ENCODE peak calls at places on chromosomes 5 and 9, in nine cellular contexts. One of them, this sample, is unnamed.

GRCh38 chr5:146890733-146891440 is 12.3 kb upstream of the PPP2R2B start:
- DNase-seq in stomach: no peak
- DNase-seq in endothelial cell of umbilical vein: no peak
- DNase-seq in GM12891: no peak
- DNase-seq in breast epithelium: no peak
- DNase-seq in HepG2: no peak
- DNase-seq in sigmoid colon: no peak
- DNase-seq in HCT116: no peak
- DNase-seq in spleen: no peak
- DNase-seq in this sample: no peak

GRCh38 chr5:164358531-164359259 is 853.3 kb downstream of the MAT2B start:
- DNase-seq in stomach: no peak
- DNase-seq in endothelial cell of umbilical vein: no peak
- DNase-seq in GM12891: no peak
- DNase-seq in breast epithelium: no peak
- DNase-seq in HepG2: no peak
- DNase-seq in sigmoid colon: no peak
- DNase-seq in HCT116: no peak
- DNase-seq in spleen: no peak
- DNase-seq in this sample: no peak

GRCh38 chr9:6525326-6526040 is 112.5 kb downstream of the UHRF2 start:
- DNase-seq in stomach: no peak
- DNase-seq in endothelial cell of umbilical vein: no peak
- DNase-seq in GM12891: no peak
- DNase-seq in breast epithelium: no peak
- DNase-seq in HepG2: no peak
- DNase-seq in sigmoid colon: no peak
- DNase-seq in HCT116: no peak
- DNase-seq in spleen: no peak
- DNase-seq in this sample: no peak

GRCh38 chr5:173458819-173459218 is 130.6 kb upstream of the STC2 start:
- DNase-seq in stomach: no peak
- DNase-seq in endothelial cell of umbilical vein: no peak
- DNase-seq in GM12891: no peak
- DNase-seq in breast epithelium: no peak
- DNase-seq in HepG2: no peak
- DNase-seq in sigmoid colon: no peak
- DNase-seq in HCT116: no peak
- DNase-seq in spleen: no peak
- DNase-seq in this sample: no peak

GRCh38 chr9:133876144-133876543 is 116.0 kb downstream of the VAV2 start:
- DNase-seq in stomach: no peak
- DNase-seq in endothelial cell of umbilical vein: no peak
- DNase-seq in GM12891: no peak
- DNase-seq in breast epithelium: no peak
- DNase-seq in HepG2: no peak
- DNase-seq in sigmoid colon: no peak
- DNase-seq in HCT116: no peak
- DNase-seq in spleen: no peak
- DNase-seq in this sample: no peak

GRCh38 chr5:59123595-59124561 is 541.0 kb downstream of the RAB3C start:
- DNase-seq in stomach: no peak
- DNase-seq in endothelial cell of umbilical vein: no peak
- DNase-seq in GM12891: no peak
- DNase-seq in breast epithelium: no peak
- DNase-seq in HepG2: no peak
- DNase-seq in sigmoid colon: peak
- DNase-seq in HCT116: no peak
- DNase-seq in spleen: no peak
- DNase-seq in this sample: no peak

GRCh38 chr5:139908749-139909148 is 113.1 kb downstream of the PSD2 start:
- DNase-seq in stomach: peak
- DNase-seq in endothelial cell of umbilical vein: no peak
- DNase-seq in GM12891: no peak
- DNase-seq in breast epithelium: peak
- DNase-seq in HepG2: no peak
- DNase-seq in sigmoid colon: peak
- DNase-seq in HCT116: no peak
- DNase-seq in spleen: peak
- DNase-seq in this sample: no peak

GRCh38 chr9:129801504-129801903 is 1.5 kb upstream of the TOR1B start:
- DNase-seq in stomach: no peak
- DNase-seq in endothelial cell of umbilical vein: no peak
- DNase-seq in GM12891: no peak
- DNase-seq in breast epithelium: no peak
- DNase-seq in HepG2: no peak
- DNase-seq in sigmoid colon: no peak
- DNase-seq in HCT116: no peak
- DNase-seq in spleen: no peak
- DNase-seq in this sample: no peak

GRCh38 chr9:16192403-16193017 is 639.7 kb downstream of the CCDC171 start:
- DNase-seq in stomach: no peak
- DNase-seq in endothelial cell of umbilical vein: no peak
- DNase-seq in GM12891: no peak
- DNase-seq in breast epithelium: no peak
- DNase-seq in HepG2: no peak
- DNase-seq in sigmoid colon: no peak
- DNase-seq in HCT116: no peak
- DNase-seq in spleen: no peak
- DNase-seq in this sample: no peak

GRCh38 chr9:87081523-87081922 is 134.2 kb upstream of the GAS1 start:
- DNase-seq in stomach: no peak
- DNase-seq in endothelial cell of umbilical vein: no peak
- DNase-seq in GM12891: no peak
- DNase-seq in breast epithelium: no peak
- DNase-seq in HepG2: no peak
- DNase-seq in sigmoid colon: no peak
- DNase-seq in HCT116: no peak
- DNase-seq in spleen: no peak
- DNase-seq in this sample: no peak

GRCh38 chr9:137431416-137431931 is 8.3 kb downstream of the NOXA1 start:
- DNase-seq in stomach: no peak
- DNase-seq in endothelial cell of umbilical vein: no peak
- DNase-seq in GM12891: no peak
- DNase-seq in breast epithelium: no peak
- DNase-seq in HepG2: no peak
- DNase-seq in sigmoid colon: no peak
- DNase-seq in HCT116: no peak
- DNase-seq in spleen: peak
- DNase-seq in this sample: no peak

GRCh38 chr9:137428841-137429545 is 5.8 kb downstream of the NOXA1 start:
- DNase-seq in stomach: peak
- DNase-seq in endothelial cell of umbilical vein: no peak
- DNase-seq in GM12891: no peak
- DNase-seq in breast epithelium: no peak
- DNase-seq in HepG2: no peak
- DNase-seq in sigmoid colon: no peak
- DNase-seq in HCT116: no peak
- DNase-seq in spleen: peak
- DNase-seq in this sample: no peak

GRCh38 chr9:137429546-137429890 is 6.3 kb downstream of the NOXA1 start:
- DNase-seq in stomach: no peak
- DNase-seq in endothelial cell of umbilical vein: no peak
- DNase-seq in GM12891: no peak
- DNase-seq in breast epithelium: no peak
- DNase-seq in HepG2: no peak
- DNase-seq in sigmoid colon: no peak
- DNase-seq in HCT116: no peak
- DNase-seq in spleen: no peak
- DNase-seq in this sample: no peak

GRCh38 chr9:137430723-137431415 is 7.7 kb downstream of the NOXA1 start:
- DNase-seq in stomach: no peak
- DNase-seq in endothelial cell of umbilical vein: no peak
- DNase-seq in GM12891: no peak
- DNase-seq in breast epithelium: no peak
- DNase-seq in HepG2: no peak
- DNase-seq in sigmoid colon: no peak
- DNase-seq in HCT116: no peak
- DNase-seq in spleen: peak
- DNase-seq in this sample: peak

DNA sequence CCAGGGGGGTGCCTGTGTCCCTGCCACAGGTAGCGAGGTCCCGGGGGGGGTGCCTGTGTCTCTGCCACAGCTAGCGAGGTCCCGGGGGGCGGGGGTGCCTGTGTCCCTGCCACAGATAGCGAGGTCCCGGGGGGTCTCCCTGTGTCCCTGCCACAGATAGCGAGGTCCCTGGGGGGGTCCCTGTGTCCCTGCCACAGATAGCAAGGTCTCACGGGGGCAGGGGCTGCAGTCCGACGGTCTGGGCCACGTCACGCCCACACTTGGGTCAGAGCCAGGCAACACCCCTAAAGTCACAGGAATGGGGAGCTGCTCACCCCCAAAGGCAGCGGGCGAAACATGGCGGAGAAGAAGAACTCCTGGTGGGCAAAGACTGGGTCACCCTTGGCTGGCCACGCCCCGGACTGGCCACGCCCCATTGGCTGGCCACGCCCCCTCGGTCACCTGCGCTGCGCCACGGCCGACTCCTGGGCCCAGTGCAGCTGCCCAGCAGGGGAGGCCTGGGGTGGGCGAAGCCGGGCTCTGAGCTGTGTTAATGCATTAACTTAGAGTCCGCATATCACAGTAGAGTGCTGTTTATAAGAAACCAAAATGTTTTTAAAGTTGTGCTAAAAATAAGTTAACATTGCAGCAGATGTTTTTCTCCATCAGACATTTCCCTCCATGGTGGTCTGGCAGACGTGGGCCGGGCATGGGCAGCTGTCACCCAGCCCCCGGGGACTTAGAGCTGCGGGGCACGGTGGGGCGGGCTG is 7.0 kb downstream of the NOXA1 start:
- DNase-seq in stomach: peak
- DNase-seq in endothelial cell of umbilical vein: no peak
- DNase-seq in GM12891: peak
- DNase-seq in breast epithelium: no peak
- DNase-seq in HepG2: no peak
- DNase-seq in sigmoid colon: no peak
- DNase-seq in HCT116: no peak
- DNase-seq in spleen: peak
- DNase-seq in this sample: peak
- TF ChIP-seq POLR2A in stomach: no peak
- TF ChIP-seq POLR2A in endothelial cell of umbilical vein: no peak
- TF ChIP-seq POLR2A in GM12891: no peak
- TF ChIP-seq POLR2A in breast epithelium: no peak
- TF ChIP-seq POLR2A in HepG2: no peak
- TF ChIP-seq POLR2A in sigmoid colon: no peak
- TF ChIP-seq POLR2A in HCT116: no peak
- TF ChIP-seq POLR2A in spleen: no peak
- TF ChIP-seq POLR2A in this sample: no peak

DNA sequence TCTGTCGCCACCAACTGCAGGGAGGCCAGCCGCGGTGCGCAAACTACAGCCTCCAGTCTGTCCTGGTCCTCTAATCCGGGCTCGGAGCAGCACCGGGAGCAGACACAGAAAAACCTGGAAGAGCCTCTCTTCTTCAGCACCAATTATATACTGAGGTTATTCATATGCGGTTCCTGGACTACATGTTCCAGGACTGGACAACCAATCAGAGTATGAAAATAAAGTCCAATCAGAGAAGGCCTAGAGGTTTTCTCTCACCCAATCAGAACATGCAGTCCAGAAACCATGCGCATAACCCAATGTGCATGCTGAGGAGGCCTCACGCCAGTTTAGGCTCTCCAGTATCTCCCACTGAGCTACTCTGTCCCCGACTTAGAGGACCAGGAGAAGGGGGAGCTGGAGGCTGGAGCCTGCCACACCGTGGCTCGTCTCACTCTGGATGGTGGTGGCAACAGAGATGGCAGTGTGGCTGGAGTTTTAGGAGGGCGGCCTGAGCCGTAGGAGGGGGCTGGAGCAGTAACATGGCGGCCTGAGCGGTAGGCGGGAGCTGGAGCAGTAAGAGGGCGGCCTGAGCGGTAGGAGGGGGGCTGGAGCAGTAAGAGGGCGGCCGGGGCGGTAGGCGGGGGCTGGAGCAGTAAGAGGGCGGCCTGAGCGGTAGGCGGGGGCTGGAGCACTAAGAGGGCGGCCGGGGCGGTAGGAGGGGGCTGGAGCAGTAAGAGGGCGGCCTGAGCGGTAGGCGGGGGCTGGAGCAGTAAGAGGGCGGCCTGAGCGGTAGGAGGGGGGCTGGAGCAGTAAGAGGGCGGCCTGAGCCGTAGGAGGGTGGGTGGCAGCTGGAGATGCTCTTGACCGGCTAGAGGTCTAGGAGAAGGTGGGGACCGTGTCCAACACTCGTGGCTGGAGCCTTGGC is 20.4 kb upstream of the TRIM52 start:
- DNase-seq in stomach: no peak
- DNase-seq in endothelial cell of umbilical vein: no peak
- DNase-seq in GM12891: no peak
- DNase-seq in breast epithelium: no peak
- DNase-seq in HepG2: peak
- DNase-seq in sigmoid colon: no peak
- DNase-seq in HCT116: no peak
- DNase-seq in spleen: peak
- DNase-seq in this sample: no peak
- TF ChIP-seq POLR2AphosphoS5 in stomach: no peak
- TF ChIP-seq POLR2AphosphoS5 in endothelial cell of umbilical vein: no peak
- TF ChIP-seq POLR2AphosphoS5 in GM12891: no peak
- TF ChIP-seq POLR2AphosphoS5 in breast epithelium: no peak
- TF ChIP-seq POLR2AphosphoS5 in HepG2: peak
- TF ChIP-seq POLR2AphosphoS5 in sigmoid colon: no peak
- TF ChIP-seq POLR2AphosphoS5 in HCT116: no peak
- TF ChIP-seq POLR2AphosphoS5 in spleen: no peak
- TF ChIP-seq POLR2AphosphoS5 in this sample: no peak

DNA sequence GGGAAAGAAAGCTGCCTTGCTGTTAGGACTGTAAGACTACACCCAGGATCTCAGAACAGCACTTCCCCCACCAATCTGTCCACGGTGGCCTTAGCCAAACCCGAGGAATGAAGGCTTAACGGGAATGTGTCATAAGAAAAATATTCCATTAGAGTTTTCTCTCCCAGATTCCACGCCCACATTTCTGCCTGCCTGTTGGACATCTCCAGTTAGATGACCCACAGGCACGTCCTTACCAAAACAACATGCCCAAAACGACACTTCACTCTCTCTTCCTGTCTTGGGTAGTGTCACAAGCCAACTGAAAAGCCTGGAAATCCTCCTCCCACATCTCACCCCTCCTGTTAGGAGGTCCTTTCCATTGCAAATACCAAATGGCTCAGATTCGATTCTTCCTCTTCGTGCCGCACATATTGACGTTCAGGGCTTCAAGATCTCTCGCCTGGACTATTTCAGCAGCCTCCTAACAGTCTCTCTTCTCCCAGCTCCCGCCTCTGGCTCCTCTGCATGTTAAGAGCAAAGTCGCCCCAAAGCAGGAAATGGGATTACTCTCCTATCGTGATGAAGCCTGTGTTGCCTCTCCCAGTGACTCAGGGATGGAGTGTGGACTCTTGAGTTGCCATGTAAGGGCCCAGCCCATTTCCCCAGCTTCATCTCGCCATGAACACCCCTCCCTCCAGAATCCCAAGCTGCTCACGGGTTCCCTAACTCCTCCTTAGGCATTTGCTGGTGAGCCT is 159.3 kb downstream of the NR3C1 start:
- DNase-seq in stomach: peak
- DNase-seq in endothelial cell of umbilical vein: peak
- DNase-seq in GM12891: no peak
- DNase-seq in breast epithelium: peak
- DNase-seq in HepG2: peak
- DNase-seq in sigmoid colon: peak
- DNase-seq in HCT116: peak
- DNase-seq in spleen: no peak
- DNase-seq in this sample: no peak
- TF ChIP-seq POLR2A in stomach: no peak
- TF ChIP-seq POLR2A in endothelial cell of umbilical vein: no peak
- TF ChIP-seq POLR2A in GM12891: no peak
- TF ChIP-seq POLR2A in breast epithelium: no peak
- TF ChIP-seq POLR2A in HepG2: no peak
- TF ChIP-seq POLR2A in sigmoid colon: no peak
- TF ChIP-seq POLR2A in HCT116: peak
- TF ChIP-seq POLR2A in spleen: no peak
- TF ChIP-seq POLR2A in this sample: no peak

GRCh38 chr5:181207214-181207959 is 2.4 kb upstream of the TRIM7 start:
- DNase-seq in stomach: peak
- DNase-seq in endothelial cell of umbilical vein: peak
- DNase-seq in GM12891: no peak
- DNase-seq in breast epithelium: peak
- DNase-seq in HepG2: peak
- DNase-seq in sigmoid colon: peak
- DNase-seq in HCT116: peak
- DNase-seq in spleen: peak
- DNase-seq in this sample: no peak
- TF ChIP-seq POLR2AphosphoS5 in stomach: no peak
- TF ChIP-seq POLR2AphosphoS5 in endothelial cell of umbilical vein: peak
- TF ChIP-seq POLR2AphosphoS5 in GM12891: no peak
- TF ChIP-seq POLR2AphosphoS5 in breast epithelium: peak
- TF ChIP-seq POLR2AphosphoS5 in HepG2: no peak
- TF ChIP-seq POLR2AphosphoS5 in sigmoid colon: no peak
- TF ChIP-seq POLR2AphosphoS5 in HCT116: peak
- TF ChIP-seq POLR2AphosphoS5 in spleen: peak
- TF ChIP-seq POLR2AphosphoS5 in this sample: no peak

This sample was measured in GM12892.